ENCODE peak calls at places on chromosomes 2 and 18, in five cellular contexts. One of them, this sample, is unnamed.

GRCh38 chr2:169767243-169767888 is 31.3 kb upstream of the SSB start:
- DNase-seq in activated CD4-positive, alpha-beta T cell treated with anti-CD3 and anti-CD28 coated beads, Interleukin-2, amount 10 ng/mL, durations not matched to agents 7 days and 5 days: peak
- DNase-seq in colonic mucosa: peak
- DNase-seq in choroid plexus epithelial cell: peak
- DNase-seq in activated CD8-positive, alpha-beta memory T cell treated with anti-CD3 and anti-CD28 coated beads for 24 hours: peak
- DNase-seq in this sample: peak

GRCh38 chr2:17538844-17539554 is 1.5 kb upstream of the VSNL1 start:
- DNase-seq in activated CD4-positive, alpha-beta T cell treated with anti-CD3 and anti-CD28 coated beads, Interleukin-2, amount 10 ng/mL, durations not matched to agents 7 days and 5 days: no peak
- DNase-seq in colonic mucosa: peak
- DNase-seq in choroid plexus epithelial cell: peak
- DNase-seq in activated CD8-positive, alpha-beta memory T cell treated with anti-CD3 and anti-CD28 coated beads for 24 hours: no peak
- DNase-seq in this sample: peak

GRCh38 chr2:202112041-202112440 is 39.0 kb downstream of the KIAA2012 start:
- DNase-seq in activated CD4-positive, alpha-beta T cell treated with anti-CD3 and anti-CD28 coated beads, Interleukin-2, amount 10 ng/mL, durations not matched to agents 7 days and 5 days: no peak
- DNase-seq in colonic mucosa: no peak
- DNase-seq in choroid plexus epithelial cell: no peak
- DNase-seq in activated CD8-positive, alpha-beta memory T cell treated with anti-CD3 and anti-CD28 coated beads for 24 hours: no peak
- DNase-seq in this sample: no peak

GRCh38 chr2:215218587-215219577 is 80.5 kb upstream of the ABCA12 start:
- DNase-seq in activated CD4-positive, alpha-beta T cell treated with anti-CD3 and anti-CD28 coated beads, Interleukin-2, amount 10 ng/mL, durations not matched to agents 7 days and 5 days: no peak
- DNase-seq in colonic mucosa: no peak
- DNase-seq in choroid plexus epithelial cell: peak
- DNase-seq in activated CD8-positive, alpha-beta memory T cell treated with anti-CD3 and anti-CD28 coated beads for 24 hours: no peak
- DNase-seq in this sample: no peak

GRCh38 chr18:63882333-63883141 is 5.0 kb upstream of the SERPINB2 start:
- DNase-seq in activated CD4-positive, alpha-beta T cell treated with anti-CD3 and anti-CD28 coated beads, Interleukin-2, amount 10 ng/mL, durations not matched to agents 7 days and 5 days: no peak
- DNase-seq in colonic mucosa: no peak
- DNase-seq in choroid plexus epithelial cell: peak
- DNase-seq in activated CD8-positive, alpha-beta memory T cell treated with anti-CD3 and anti-CD28 coated beads for 24 hours: no peak
- DNase-seq in this sample: no peak

GRCh38 chr2:203328735-203329549 is 748 bp downstream of the ABI2 start:
- DNase-seq in activated CD4-positive, alpha-beta T cell treated with anti-CD3 and anti-CD28 coated beads, Interleukin-2, amount 10 ng/mL, durations not matched to agents 7 days and 5 days: peak
- DNase-seq in colonic mucosa: peak
- DNase-seq in choroid plexus epithelial cell: peak
- DNase-seq in activated CD8-positive, alpha-beta memory T cell treated with anti-CD3 and anti-CD28 coated beads for 24 hours: peak
- DNase-seq in this sample: peak

GRCh38 chr2:86118130-86118529 is 12.1 kb downstream of the PTCD3 start:
- DNase-seq in activated CD4-positive, alpha-beta T cell treated with anti-CD3 and anti-CD28 coated beads, Interleukin-2, amount 10 ng/mL, durations not matched to agents 7 days and 5 days: no peak
- DNase-seq in colonic mucosa: no peak
- DNase-seq in choroid plexus epithelial cell: no peak
- DNase-seq in activated CD8-positive, alpha-beta memory T cell treated with anti-CD3 and anti-CD28 coated beads for 24 hours: no peak
- DNase-seq in this sample: no peak

GRCh38 chr18:23827681-23828080 is 138.4 kb downstream of the LAMA3 start:
- DNase-seq in activated CD4-positive, alpha-beta T cell treated with anti-CD3 and anti-CD28 coated beads, Interleukin-2, amount 10 ng/mL, durations not matched to agents 7 days and 5 days: no peak
- DNase-seq in colonic mucosa: no peak
- DNase-seq in choroid plexus epithelial cell: no peak
- DNase-seq in activated CD8-positive, alpha-beta memory T cell treated with anti-CD3 and anti-CD28 coated beads for 24 hours: no peak
- DNase-seq in this sample: no peak

GRCh38 chr2:69216535-69217332 is 170.3 kb downstream of the GFPT1 start:
- DNase-seq in activated CD4-positive, alpha-beta T cell treated with anti-CD3 and anti-CD28 coated beads, Interleukin-2, amount 10 ng/mL, durations not matched to agents 7 days and 5 days: no peak
- DNase-seq in colonic mucosa: no peak
- DNase-seq in choroid plexus epithelial cell: peak
- DNase-seq in activated CD8-positive, alpha-beta memory T cell treated with anti-CD3 and anti-CD28 coated beads for 24 hours: no peak
- DNase-seq in this sample: no peak

GRCh38 chr2:223590964-223591363 is 11.2 kb downstream of the SCG2 start:
- DNase-seq in activated CD4-positive, alpha-beta T cell treated with anti-CD3 and anti-CD28 coated beads, Interleukin-2, amount 10 ng/mL, durations not matched to agents 7 days and 5 days: no peak
- DNase-seq in colonic mucosa: no peak
- DNase-seq in choroid plexus epithelial cell: peak
- DNase-seq in activated CD8-positive, alpha-beta memory T cell treated with anti-CD3 and anti-CD28 coated beads for 24 hours: no peak
- DNase-seq in this sample: no peak